ENCODE peak calls at places on chromosomes 6 and 20, in six cellular contexts. Q, H, M, D, K and I are unnamed samples.

GRCh38 chr20:32970115-32970972 is 33.9 kb downstream of the SUN5 start:
- DNase-seq in Q (no peak), H (no peak), M (peak; percentile 0), D (no peak), K (no peak), I (peak; percentile 5)

GRCh38 chr6:41645007-41645618 is 6.8 kb downstream of the MDFI start:
- DNase-seq in Q (no peak), H (no peak), M (no peak), D (no peak), K (no peak), I (no peak)

GRCh38 chr6:166005846-166006592 is 161.6 kb downstream of the TBXT start:
- DNase-seq in Q (peak; percentile 81), H (no peak), M (peak; percentile 72), D (no peak), K (no peak), I (peak; percentile 74)

GRCh38 chr6:169918239-169918953 is 167.0 kb downstream of the ERMARD start:
- DNase-seq in Q (no peak), H (no peak), M (no peak), D (no peak), K (no peak), I (no peak)

GRCh38 chr6:157635388-157636244 is 187.4 kb upstream of the SNX9 start:
- DNase-seq in Q (no peak), H (no peak), M (no peak), D (no peak), K (no peak), I (no peak)

GRCh38 chr6:97394160-97394748 is 111.2 kb upstream of the MMS22L start:
- DNase-seq in Q (peak; percentile 55), H (peak; percentile 36), M (peak; percentile 68), D (peak; percentile 1), K (peak; percentile 70), I (peak; percentile 76)

GRCh38 chr6:44606506-44606905 is 219.0 kb downstream of the CDC5L start:
- DNase-seq in Q (no peak), H (no peak), M (no peak), D (no peak), K (no peak), I (no peak)

GRCh38 chr6:79230149-79230548 is 4.3 kb downstream of the HMGN3 start:
- DNase-seq in Q (no peak), H (no peak), M (no peak), D (no peak), K (no peak), I (no peak)

GRCh38 chr6:44342489-44342888 is at the start of gene SPATS1:
- DNase-seq in Q (peak; percentile 11), H (no peak), M (no peak), D (no peak), K (no peak), I (peak; percentile 14)